ENCODE peak calls at places on chromosomes 13 and 19, in ten cellular contexts. A is body of pancreas, G is cardiac muscle cell, W is mammary epithelial cell, K is psoas muscle, O is Peyer's patch, J is endothelial cell, Z is GM12865, Q is colonic mucosa, S is fibroblast of lung. T is an unnamed sample.
A peak's percentile ranks its signal among the peaks of the same experiment; 100 is the strongest.

GRCh38 chr19:7295912-7296486 is 1.8 kb upstream of the INSR start:
- DNase-seq in A (no peak), G (no peak), W (no peak), K (no peak), O (no peak), J (no peak), Z (no peak), Q (no peak), S (no peak), T (no peak)

GRCh38 chr13:99062593-99062992 is 84.7 kb upstream of the DOCK9 start:
- DNase-seq in A (no peak), G (peak; percentile 43), W (peak; percentile 69), K (no peak), O (no peak), J (peak; percentile 55), Z (no peak), Q (no peak), S (peak; percentile 75), T (peak; percentile 49)

GRCh38 chr13:67221630-67222226 is 8.4 kb downstream of the PCDH9 start:
- DNase-seq in A (no peak), G (peak; percentile 1), W (no peak), K (no peak), O (no peak), J (no peak), Z (no peak), Q (no peak), S (no peak), T (no peak)

GRCh38 chr19:36547001-36547732 is 19.1 kb upstream of the ZNF260 start:
- DNase-seq in A (no peak), G (peak; percentile 14), W (peak; percentile 11), K (no peak), O (no peak), J (no peak), Z (no peak), Q (no peak), S (peak; percentile 25), T (no peak)

GRCh38 chr19:49954092-49954825 is 6.7 kb downstream of the SIGLEC11 start:
- DNase-seq in A (no peak), G (peak; percentile 80), W (no peak), K (no peak), O (no peak), J (no peak), Z (peak; percentile 32), Q (no peak), S (peak; percentile 24), T (no peak)

GRCh38 chr19:41443813-41444455 is 978 bp downstream of the ERICH4 start:
- DNase-seq in A (no peak), G (no peak), W (no peak), K (no peak), O (no peak), J (no peak), Z (no peak), Q (no peak), S (no peak), T (no peak)

GRCh38 chr19:47142779-47143178 is 12.1 kb downstream of the SAE1 start:
- DNase-seq in A (no peak), G (no peak), W (peak; percentile 18), K (no peak), O (no peak), J (no peak), Z (no peak), Q (no peak), S (no peak), T (no peak)

GRCh38 chr13:106649495-106649894 is 81.6 kb upstream of the ARGLU1 start:
- DNase-seq in A (no peak), G (peak; percentile 0), W (peak; percentile 43), K (no peak), O (no peak), J (no peak), Z (no peak), Q (peak; percentile 78), S (peak; percentile 47), T (no peak)

GRCh38 chr13:43136940-43137574 is 113.7 kb downstream of the DNAJC15 start:
- DNase-seq in A (no peak), G (no peak), W (no peak), K (no peak), O (no peak), J (no peak), Z (no peak), Q (no peak), S (no peak), T (no peak)

GRCh38 chr13:112722433-112723250 is 32.8 kb downstream of the ATP11A start:
- DNase-seq in A (peak; percentile 83), G (peak; percentile 93), W (peak; percentile 35), K (no peak), O (no peak), J (no peak), Z (no peak), Q (no peak), S (peak; percentile 87), T (peak; percentile 72)

GRCh38 chr19:12703056-12703455 is 6.6 kb upstream of the FBXW9 start:
- DNase-seq in A (no peak), G (peak; percentile 53), W (peak; percentile 9), K (no peak), O (no peak), J (no peak), Z (peak; percentile 50), Q (no peak), S (peak; percentile 53), T (no peak)

GRCh38 chr19:4066176-4066606 is 508 bp downstream of the ZBTB7A start:
- DNase-seq in A (no peak), G (no peak), W (no peak), K (peak; percentile 81), O (peak; percentile 74), J (peak; percentile 33), Z (no peak), Q (peak; percentile 71), S (no peak), T (no peak)

GRCh38 chr19:37333457-37333856 is 37.4 kb upstream of the ZNF527 start:
- DNase-seq in A (no peak), G (peak; percentile 18), W (peak; percentile 18), K (no peak), O (no peak), J (no peak), Z (no peak), Q (no peak), S (no peak), T (no peak)

GRCh38 chr19:57641715-57642234 is 8.8 kb downstream of the ZNF211 start:
- DNase-seq in A (no peak), G (no peak), W (no peak), K (no peak), O (no peak), J (no peak), Z (no peak), Q (no peak), S (peak; percentile 8), T (no peak)

GRCh38 chr19:45144431-45145269 is 16.1 kb downstream of the NKPD1 start:
- DNase-seq in A (no peak), G (no peak), W (no peak), K (no peak), O (no peak), J (no peak), Z (no peak), Q (no peak), S (no peak), T (no peak)

GRCh38 chr19:39428309-39429112 is 7.2 kb downstream of the RPS16 start:
- DNase-seq in A (peak; percentile 43), G (peak; percentile 96), W (no peak), K (peak; percentile 83), O (no peak), J (peak; percentile 72), Z (no peak), Q (peak; percentile 25), S (peak; percentile 95), T (peak; percentile 62)

GRCh38 chr13:44474122-44474910 is 100.7 kb downstream of the SERP2 start:
- DNase-seq in A (no peak), G (peak; percentile 31), W (no peak), K (no peak), O (no peak), J (no peak), Z (no peak), Q (no peak), S (peak; percentile 29), T (no peak)
- TF ChIP-seq CTCF in A (no peak), G (no peak), W (no peak), K (no peak), O (no peak), J (no peak), Z (no peak), Q (no peak), S (no peak), T (no peak)

DNA sequence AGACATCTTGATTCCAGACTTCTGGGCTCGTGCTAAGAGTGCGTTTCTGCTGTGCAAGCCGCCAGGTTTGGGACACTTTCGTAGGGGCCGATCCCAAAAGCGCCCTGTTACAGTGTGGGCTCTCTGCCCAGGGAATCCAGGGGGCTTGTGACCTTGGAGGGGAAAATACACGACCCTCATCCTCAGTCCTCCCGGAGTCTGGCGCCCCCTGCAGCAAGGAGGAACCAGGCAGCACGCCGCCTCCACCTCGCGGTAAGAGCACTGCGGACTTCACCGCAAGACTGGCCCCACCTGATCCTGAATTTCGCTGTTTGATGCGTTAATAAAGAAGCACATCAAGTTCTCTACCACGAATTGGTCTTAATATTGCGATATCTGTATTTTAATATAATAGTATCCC is 5.2 kb downstream of the POLRMT start:
- DNase-seq in A (no peak), G (no peak), W (no peak), K (no peak), O (no peak), J (no peak), Z (no peak), Q (no peak), S (no peak), T (no peak)
- TF ChIP-seq CTCF in A (no peak), G (peak; percentile 34), W (peak; percentile 34), K (no peak), O (no peak), J (peak; percentile 35), Z (peak; percentile 12), Q (no peak), S (peak; percentile 42), T (peak; percentile 41)

DNA sequence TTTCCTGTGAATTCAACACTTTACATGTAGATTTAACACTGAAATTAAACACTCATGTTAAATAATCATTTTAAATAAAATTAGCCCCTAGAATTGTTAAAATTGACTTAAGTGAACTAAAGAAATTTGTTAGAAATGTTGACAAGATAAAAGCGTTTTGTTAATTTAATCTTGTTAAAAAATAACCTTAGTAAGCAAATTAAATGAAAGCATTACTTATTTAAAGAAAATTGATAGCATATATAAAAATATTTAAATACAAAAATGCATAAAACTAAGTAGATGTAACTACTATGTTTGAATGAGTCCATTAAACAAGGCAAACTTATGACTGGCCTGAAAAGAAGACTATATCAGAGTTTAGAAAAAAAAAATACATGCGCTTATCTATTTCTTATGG is 99.0 kb upstream of the TRPC4 start:
- DNase-seq in A (no peak), G (no peak), W (no peak), K (no peak), O (no peak), J (no peak), Z (no peak), Q (no peak), S (no peak), T (no peak)
- TF ChIP-seq CTCF in A (no peak), G (no peak), W (no peak), K (no peak), O (no peak), J (no peak), Z (no peak), Q (no peak), S (no peak), T (no peak)

DNA sequence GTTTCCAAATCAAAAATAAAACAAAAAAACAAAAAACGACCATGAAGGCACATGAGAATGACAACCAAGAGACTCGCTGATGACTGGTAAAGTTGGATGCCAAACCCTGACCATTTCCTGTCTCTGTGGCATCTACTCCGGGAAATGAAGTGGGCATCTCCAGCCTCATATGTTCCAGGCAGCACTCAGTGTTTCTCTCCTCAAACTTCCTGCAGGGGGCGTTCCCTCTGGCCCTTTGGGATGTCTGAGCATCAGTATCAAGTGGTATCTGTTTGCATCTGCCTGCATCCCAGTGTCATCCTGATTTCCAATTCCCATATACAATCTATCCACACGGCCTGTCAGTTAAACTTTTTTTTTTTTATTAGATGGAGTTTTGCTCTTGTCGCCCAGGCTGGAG is 9.8 kb upstream of the SIGLEC12 start:
- DNase-seq in A (no peak), G (peak; percentile 26), W (no peak), K (no peak), O (no peak), J (peak; percentile 30), Z (peak; percentile 28), Q (no peak), S (no peak), T (no peak)
- TF ChIP-seq CTCF in A (no peak), G (peak; percentile 44), W (no peak), K (no peak), O (no peak), J (peak; percentile 55), Z (peak; percentile 51), Q (no peak), S (peak; percentile 15), T (peak; percentile 40)

T was measured in AG09309.